ENCODE peak calls at places on chromosome 1, in eight cellular contexts. One of them, this sample, is unnamed.

GRCh38 chr1:116989851-116990250 is 11.7 kb upstream of the CD101 start:
- DNase-seq in effector memory CD4-positive, alpha-beta T cell: no peak
- DNase-seq in mammary epithelial cell: no peak
- DNase-seq in IMR-90: no peak
- DNase-seq in CD8-positive, alpha-beta memory T cell: no peak
- DNase-seq in CD4-positive, alpha-beta T cell: no peak
- DNase-seq in body of pancreas: no peak
- DNase-seq in brain microvascular endothelial cell: no peak
- DNase-seq in this sample: peak; percentile 43

GRCh38 chr1:177969825-177970371 is at the start of gene SEC16B:
- DNase-seq in effector memory CD4-positive, alpha-beta T cell: no peak
- DNase-seq in mammary epithelial cell: no peak
- DNase-seq in IMR-90: no peak
- DNase-seq in CD8-positive, alpha-beta memory T cell: no peak
- DNase-seq in CD4-positive, alpha-beta T cell: no peak
- DNase-seq in body of pancreas: peak; percentile 82
- DNase-seq in brain microvascular endothelial cell: no peak
- DNase-seq in this sample: no peak

GRCh38 chr1:110554871-110555801 is 36.2 kb upstream of the KCNA10 start:
- DNase-seq in effector memory CD4-positive, alpha-beta T cell: peak; percentile 13
- DNase-seq in mammary epithelial cell: no peak
- DNase-seq in IMR-90: peak; percentile 1
- DNase-seq in CD8-positive, alpha-beta memory T cell: peak; percentile 41
- DNase-seq in CD4-positive, alpha-beta T cell: peak; percentile 47
- DNase-seq in body of pancreas: peak; percentile 50
- DNase-seq in brain microvascular endothelial cell: no peak
- DNase-seq in this sample: peak; percentile 13

GRCh38 chr1:23777979-23778814 is at the start of gene PITHD1:
- DNase-seq in effector memory CD4-positive, alpha-beta T cell: peak; percentile 73
- DNase-seq in mammary epithelial cell: peak; percentile 81
- DNase-seq in IMR-90: peak; percentile 79
- DNase-seq in CD8-positive, alpha-beta memory T cell: peak; percentile 83
- DNase-seq in CD4-positive, alpha-beta T cell: peak; percentile 67
- DNase-seq in body of pancreas: peak; percentile 86
- DNase-seq in brain microvascular endothelial cell: peak; percentile 66
- DNase-seq in this sample: peak; percentile 77

GRCh38 chr1:173430707-173431662 is 46.1 kb upstream of the PRDX6 start:
- DNase-seq in effector memory CD4-positive, alpha-beta T cell: peak; percentile 65
- DNase-seq in mammary epithelial cell: peak; percentile 70
- DNase-seq in IMR-90: peak; percentile 88
- DNase-seq in CD8-positive, alpha-beta memory T cell: peak; percentile 69
- DNase-seq in CD4-positive, alpha-beta T cell: peak; percentile 90
- DNase-seq in body of pancreas: peak; percentile 94
- DNase-seq in brain microvascular endothelial cell: peak; percentile 91
- DNase-seq in this sample: peak; percentile 71

GRCh38 chr1:15799928-15800835 is 7.3 kb downstream of the UQCRHL start:
- DNase-seq in effector memory CD4-positive, alpha-beta T cell: no peak
- DNase-seq in mammary epithelial cell: peak; percentile 92
- DNase-seq in IMR-90: peak; percentile 31
- DNase-seq in CD8-positive, alpha-beta memory T cell: no peak
- DNase-seq in CD4-positive, alpha-beta T cell: no peak
- DNase-seq in body of pancreas: peak; percentile 81
- DNase-seq in brain microvascular endothelial cell: peak; percentile 37
- DNase-seq in this sample: no peak

GRCh38 chr1:107529511-107530149 is 388.8 kb downstream of the NTNG1 start:
- DNase-seq in effector memory CD4-positive, alpha-beta T cell: no peak
- DNase-seq in mammary epithelial cell: peak; percentile 70
- DNase-seq in IMR-90: peak; percentile 35
- DNase-seq in CD8-positive, alpha-beta memory T cell: no peak
- DNase-seq in CD4-positive, alpha-beta T cell: no peak
- DNase-seq in body of pancreas: no peak
- DNase-seq in brain microvascular endothelial cell: peak; percentile 30
- DNase-seq in this sample: peak; percentile 26

GRCh38 chr1:229155472-229155871 is 115.4 kb upstream of the RAB4A start:
- DNase-seq in effector memory CD4-positive, alpha-beta T cell: no peak
- DNase-seq in mammary epithelial cell: no peak
- DNase-seq in IMR-90: no peak
- DNase-seq in CD8-positive, alpha-beta memory T cell: no peak
- DNase-seq in CD4-positive, alpha-beta T cell: no peak
- DNase-seq in body of pancreas: no peak
- DNase-seq in brain microvascular endothelial cell: no peak
- DNase-seq in this sample: peak; percentile 67

GRCh38 chr1:15028117-15028516 is 125.4 kb upstream of the TMEM51 start:
- DNase-seq in effector memory CD4-positive, alpha-beta T cell: no peak
- DNase-seq in mammary epithelial cell: peak; percentile 61
- DNase-seq in IMR-90: peak; percentile 85
- DNase-seq in CD8-positive, alpha-beta memory T cell: no peak
- DNase-seq in CD4-positive, alpha-beta T cell: no peak
- DNase-seq in body of pancreas: peak; percentile 18
- DNase-seq in brain microvascular endothelial cell: peak; percentile 71
- DNase-seq in this sample: no peak

DNA sequence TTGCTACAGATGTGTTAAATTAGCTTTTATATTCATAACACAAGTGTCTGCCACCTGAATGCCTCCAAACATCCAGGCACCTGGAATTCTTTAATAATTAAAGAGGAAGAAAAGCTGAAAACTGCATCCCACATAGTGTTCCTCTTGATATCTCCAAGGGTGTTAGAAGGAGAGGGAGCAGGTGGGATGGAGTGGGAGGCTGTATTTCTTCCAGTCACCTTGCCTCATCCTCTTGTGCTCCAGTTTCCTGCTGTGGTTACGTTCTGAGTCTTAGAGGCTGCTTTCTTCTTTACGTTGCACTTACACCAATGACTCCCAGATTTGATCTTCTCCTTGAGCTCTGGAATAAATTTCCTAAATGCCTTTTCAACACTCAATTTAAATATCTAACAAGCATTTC is 230.3 kb upstream of the LYPLAL1 start:
- DNase-seq in effector memory CD4-positive, alpha-beta T cell: no peak
- DNase-seq in mammary epithelial cell: no peak
- DNase-seq in IMR-90: no peak
- DNase-seq in CD8-positive, alpha-beta memory T cell: no peak
- DNase-seq in CD4-positive, alpha-beta T cell: no peak
- DNase-seq in body of pancreas: no peak
- DNase-seq in brain microvascular endothelial cell: no peak
- DNase-seq in this sample: no peak
- H3K27ac ChIP-seq in effector memory CD4-positive, alpha-beta T cell: no peak overlapping the region
- H3K27ac ChIP-seq in mammary epithelial cell: no peak overlapping the region
- H3K27ac ChIP-seq in IMR-90: no peak overlapping the region
- H3K27ac ChIP-seq in CD8-positive, alpha-beta memory T cell: no peak overlapping the region
- H3K27ac ChIP-seq in CD4-positive, alpha-beta T cell: no peak overlapping the region
- H3K27ac ChIP-seq in body of pancreas: no peak overlapping the region
- H3K27ac ChIP-seq in brain microvascular endothelial cell: no peak overlapping the region
- H3K27ac ChIP-seq in this sample: no peak overlapping the region

GRCh38 chr1:1538334-1538733 is 2.1 kb downstream of the TMEM240 start:
- DNase-seq in effector memory CD4-positive, alpha-beta T cell: no peak
- DNase-seq in mammary epithelial cell: no peak
- DNase-seq in IMR-90: no peak
- DNase-seq in CD8-positive, alpha-beta memory T cell: no peak
- DNase-seq in CD4-positive, alpha-beta T cell: no peak
- DNase-seq in body of pancreas: no peak
- DNase-seq in brain microvascular endothelial cell: no peak
- DNase-seq in this sample: no peak
- H3K27ac ChIP-seq in effector memory CD4-positive, alpha-beta T cell: no peak overlapping the region
- H3K27ac ChIP-seq in mammary epithelial cell: no peak overlapping the region
- H3K27ac ChIP-seq in IMR-90: no peak overlapping the region
- H3K27ac ChIP-seq in CD8-positive, alpha-beta memory T cell: no peak overlapping the region
- H3K27ac ChIP-seq in CD4-positive, alpha-beta T cell: no peak overlapping the region
- H3K27ac ChIP-seq in body of pancreas: no peak overlapping the region
- H3K27ac ChIP-seq in brain microvascular endothelial cell: no peak overlapping the region
- H3K27ac ChIP-seq in this sample: no peak overlapping the region

GRCh38 chr1:230750576-230750975 is 3.4 kb downstream of the CAPN9 start:
- DNase-seq in effector memory CD4-positive, alpha-beta T cell: no peak
- DNase-seq in mammary epithelial cell: no peak
- DNase-seq in IMR-90: no peak
- DNase-seq in CD8-positive, alpha-beta memory T cell: no peak
- DNase-seq in CD4-positive, alpha-beta T cell: no peak
- DNase-seq in body of pancreas: no peak
- DNase-seq in brain microvascular endothelial cell: no peak
- DNase-seq in this sample: no peak
- H3K27ac ChIP-seq in effector memory CD4-positive, alpha-beta T cell: no peak overlapping the region
- H3K27ac ChIP-seq in mammary epithelial cell: no peak overlapping the region
- H3K27ac ChIP-seq in IMR-90: no peak overlapping the region
- H3K27ac ChIP-seq in CD8-positive, alpha-beta memory T cell: no peak overlapping the region
- H3K27ac ChIP-seq in CD4-positive, alpha-beta T cell: no peak overlapping the region
- H3K27ac ChIP-seq in body of pancreas: no peak overlapping the region
- H3K27ac ChIP-seq in brain microvascular endothelial cell: no peak overlapping the region
- H3K27ac ChIP-seq in this sample: no peak overlapping the region

GRCh38 chr1:8384088-8384487 is 66.2 kb downstream of the SLC45A1 start:
- DNase-seq in effector memory CD4-positive, alpha-beta T cell: no peak
- DNase-seq in mammary epithelial cell: no peak
- DNase-seq in IMR-90: peak; percentile 59
- DNase-seq in CD8-positive, alpha-beta memory T cell: no peak
- DNase-seq in CD4-positive, alpha-beta T cell: no peak
- DNase-seq in body of pancreas: no peak
- DNase-seq in brain microvascular endothelial cell: peak; percentile 41
- DNase-seq in this sample: no peak
- H3K27ac ChIP-seq in effector memory CD4-positive, alpha-beta T cell: peak overlapping the region; percentile 23
- H3K27ac ChIP-seq in mammary epithelial cell: no peak overlapping the region
- H3K27ac ChIP-seq in IMR-90: no peak overlapping the region
- H3K27ac ChIP-seq in CD8-positive, alpha-beta memory T cell: no peak overlapping the region
- H3K27ac ChIP-seq in CD4-positive, alpha-beta T cell: no peak overlapping the region
- H3K27ac ChIP-seq in body of pancreas: no peak overlapping the region
- H3K27ac ChIP-seq in brain microvascular endothelial cell: peak overlapping the region; percentile 13
- H3K27ac ChIP-seq in this sample: peak overlapping the region; percentile 72

GRCh38 chr1:231408528-231409094 is 13.5 kb downstream of the EGLN1 start:
- DNase-seq in effector memory CD4-positive, alpha-beta T cell: no peak
- DNase-seq in mammary epithelial cell: no peak
- DNase-seq in IMR-90: no peak
- DNase-seq in CD8-positive, alpha-beta memory T cell: no peak
- DNase-seq in CD4-positive, alpha-beta T cell: no peak
- DNase-seq in body of pancreas: no peak
- DNase-seq in brain microvascular endothelial cell: no peak
- DNase-seq in this sample: no peak
- H3K27ac ChIP-seq in effector memory CD4-positive, alpha-beta T cell: no peak overlapping the region
- H3K27ac ChIP-seq in mammary epithelial cell: peak overlapping the region; percentile 25
- H3K27ac ChIP-seq in IMR-90: no peak overlapping the region
- H3K27ac ChIP-seq in CD8-positive, alpha-beta memory T cell: no peak overlapping the region
- H3K27ac ChIP-seq in CD4-positive, alpha-beta T cell: no peak overlapping the region
- H3K27ac ChIP-seq in body of pancreas: peak overlapping the region; percentile 41
- H3K27ac ChIP-seq in brain microvascular endothelial cell: peak overlapping the region; percentile 60
- H3K27ac ChIP-seq in this sample: no peak overlapping the region

DNA sequence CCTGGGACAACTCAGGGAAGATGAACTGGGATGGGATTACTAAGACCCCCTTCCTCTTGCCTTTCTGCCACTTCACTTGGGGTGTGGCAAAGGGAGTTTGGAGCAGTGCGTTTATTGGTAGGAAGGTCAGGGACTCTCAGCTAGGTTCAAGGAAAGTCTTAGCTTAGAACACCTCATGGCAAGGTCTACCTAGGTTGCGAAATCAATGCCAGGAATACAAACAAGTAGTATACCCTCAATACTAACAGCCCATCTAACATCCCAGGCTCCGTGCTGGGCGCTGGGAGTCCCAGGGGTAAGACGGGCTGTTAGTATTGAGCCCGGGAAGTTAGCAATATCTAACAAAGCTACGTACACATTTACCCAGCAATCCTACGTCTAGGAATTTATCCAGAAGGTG is 4.7 kb downstream of the ATP2B4 start:
- DNase-seq in effector memory CD4-positive, alpha-beta T cell: no peak
- DNase-seq in mammary epithelial cell: no peak
- DNase-seq in IMR-90: no peak
- DNase-seq in CD8-positive, alpha-beta memory T cell: no peak
- DNase-seq in CD4-positive, alpha-beta T cell: no peak
- DNase-seq in body of pancreas: no peak
- DNase-seq in brain microvascular endothelial cell: no peak
- DNase-seq in this sample: no peak
- H3K27ac ChIP-seq in effector memory CD4-positive, alpha-beta T cell: peak overlapping the region; percentile 85
- H3K27ac ChIP-seq in mammary epithelial cell: no peak overlapping the region
- H3K27ac ChIP-seq in IMR-90: no peak overlapping the region
- H3K27ac ChIP-seq in CD8-positive, alpha-beta memory T cell: no peak overlapping the region
- H3K27ac ChIP-seq in CD4-positive, alpha-beta T cell: no peak overlapping the region
- H3K27ac ChIP-seq in body of pancreas: no peak overlapping the region
- H3K27ac ChIP-seq in brain microvascular endothelial cell: no peak overlapping the region
- H3K27ac ChIP-seq in this sample: no peak overlapping the region

DNA sequence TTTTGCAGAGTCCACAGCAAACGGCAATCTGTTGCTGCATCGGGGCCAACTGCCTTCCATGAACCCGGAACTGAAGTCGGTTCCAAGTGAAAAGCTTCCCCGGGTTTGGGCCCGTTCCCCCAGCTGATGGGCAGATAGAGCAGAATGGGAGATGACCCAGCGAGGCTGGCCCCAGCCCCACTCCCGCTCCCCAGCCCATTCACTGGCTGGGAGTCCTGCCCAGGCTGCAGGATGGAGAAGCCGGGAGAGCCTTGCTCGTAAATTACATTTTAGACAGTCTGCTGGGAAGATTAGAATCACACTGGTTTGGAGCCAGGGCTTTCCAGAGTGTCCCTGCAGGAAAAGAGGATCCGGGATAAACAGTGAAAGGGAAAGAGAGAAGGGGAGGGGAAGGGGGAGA is 31.6 kb upstream of the PAX7 start:
- DNase-seq in effector memory CD4-positive, alpha-beta T cell: no peak
- DNase-seq in mammary epithelial cell: no peak
- DNase-seq in IMR-90: no peak
- DNase-seq in CD8-positive, alpha-beta memory T cell: no peak
- DNase-seq in CD4-positive, alpha-beta T cell: no peak
- DNase-seq in body of pancreas: no peak
- DNase-seq in brain microvascular endothelial cell: no peak
- DNase-seq in this sample: no peak
- H3K27ac ChIP-seq in effector memory CD4-positive, alpha-beta T cell: no peak overlapping the region
- H3K27ac ChIP-seq in mammary epithelial cell: no peak overlapping the region
- H3K27ac ChIP-seq in IMR-90: no peak overlapping the region
- H3K27ac ChIP-seq in CD8-positive, alpha-beta memory T cell: no peak overlapping the region
- H3K27ac ChIP-seq in CD4-positive, alpha-beta T cell: no peak overlapping the region
- H3K27ac ChIP-seq in body of pancreas: no peak overlapping the region
- H3K27ac ChIP-seq in brain microvascular endothelial cell: no peak overlapping the region
- H3K27ac ChIP-seq in this sample: no peak overlapping the region

DNA sequence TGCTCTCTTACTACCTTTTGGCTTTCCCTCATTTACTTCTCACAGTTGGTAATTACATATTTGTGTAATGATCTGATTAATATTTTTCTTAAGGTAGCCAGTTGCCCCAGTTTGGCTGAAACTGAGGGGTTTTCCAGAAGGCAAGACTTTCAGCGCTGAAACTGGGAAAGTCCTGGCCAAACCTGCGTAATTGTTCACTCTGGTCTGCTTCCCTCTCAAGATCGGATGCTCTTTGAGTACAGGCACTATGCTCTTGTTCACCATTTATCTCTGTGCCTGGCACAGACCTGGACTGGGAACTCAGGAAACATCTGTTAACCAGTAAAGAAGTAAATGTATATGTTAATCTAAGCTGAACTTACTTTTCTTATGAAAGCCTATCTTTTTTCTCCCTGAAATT is 209.6 kb upstream of the HOOK1 start:
- DNase-seq in effector memory CD4-positive, alpha-beta T cell: no peak
- DNase-seq in mammary epithelial cell: peak; percentile 61
- DNase-seq in IMR-90: no peak
- DNase-seq in CD8-positive, alpha-beta memory T cell: no peak
- DNase-seq in CD4-positive, alpha-beta T cell: no peak
- DNase-seq in body of pancreas: no peak
- DNase-seq in brain microvascular endothelial cell: no peak
- DNase-seq in this sample: no peak
- H3K27ac ChIP-seq in effector memory CD4-positive, alpha-beta T cell: no peak overlapping the region
- H3K27ac ChIP-seq in mammary epithelial cell: peak overlapping the region; percentile 6
- H3K27ac ChIP-seq in IMR-90: peak overlapping the region; percentile 71
- H3K27ac ChIP-seq in CD8-positive, alpha-beta memory T cell: no peak overlapping the region
- H3K27ac ChIP-seq in CD4-positive, alpha-beta T cell: no peak overlapping the region
- H3K27ac ChIP-seq in body of pancreas: no peak overlapping the region
- H3K27ac ChIP-seq in brain microvascular endothelial cell: no peak overlapping the region
- H3K27ac ChIP-seq in this sample: no peak overlapping the region

This sample was measured in HL-60.